ENCODE peak calls at places on chromosomes 6 and 20, in eight cellular contexts. D, N, X, U, Z, Q, T and R are unnamed samples.

GRCh38 chr6:116572162-116572561 is 858 bp downstream of the RWDD1 start:
- DNase-seq in D (no peak), N (peak), X (no peak), U (peak), Z (no peak), Q (no peak), T (peak), R (no peak)

GRCh38 chr6:40807484-40807883 is 220.3 kb upstream of the LRFN2 start:
- DNase-seq in D (peak), N (no peak), X (no peak), U (no peak), Z (no peak), Q (no peak), T (no peak), R (no peak)

GRCh38 chr6:38134704-38135088 is 315.2 kb downstream of the ZFAND3 start:
- DNase-seq in D (no peak), N (no peak), X (no peak), U (no peak), Z (no peak), Q (no peak), T (peak), R (no peak)

GRCh38 chr6:128519132-128519930 is 1.1 kb downstream of the PTPRK start:
- DNase-seq in D (peak), N (peak), X (peak), U (peak), Z (no peak), Q (peak), T (peak), R (no peak)

GRCh38 chr20:57708694-57709673 is 831 bp downstream of the PMEPA1 start:
- DNase-seq in D (no peak), N (no peak), X (peak), U (peak), Z (no peak), Q (no peak), T (peak), R (no peak)

GRCh38 chr6:90068264-90068663 is 174.0 kb downstream of the GJA10 start:
- DNase-seq in D (no peak), N (no peak), X (no peak), U (no peak), Z (no peak), Q (no peak), T (no peak), R (no peak)

GRCh38 chr6:88119769-88120168 is 46.4 kb downstream of the CNR1 start:
- DNase-seq in D (no peak), N (no peak), X (no peak), U (no peak), Z (no peak), Q (no peak), T (no peak), R (no peak)

GRCh38 chr20:23145281-23145700 is 59.2 kb upstream of the CD93 start:
- DNase-seq in D (peak), N (peak), X (no peak), U (peak), Z (no peak), Q (no peak), T (no peak), R (no peak)

GRCh38 chr6:107458687-107459282 is 579 bp downstream of the PDSS2 start:
- DNase-seq in D (peak), N (peak), X (no peak), U (peak), Z (peak), Q (no peak), T (peak), R (no peak)

GRCh38 chr6:107460074-107460631 is 789 bp upstream of the PDSS2 start:
- DNase-seq in D (no peak), N (no peak), X (no peak), U (no peak), Z (no peak), Q (no peak), T (no peak), R (no peak)

GRCh38 chr6:107459283-107460073 is at the start of gene PDSS2:
- DNase-seq in D (peak), N (peak), X (peak), U (peak), Z (peak), Q (peak), T (peak), R (peak)
- TF ChIP-seq POLR2A in D (peak), N (peak), X (peak), U (peak), Z (peak), Q (peak), T (peak), R (no peak)

GRCh38 chr6:43021270-43022047 is at the start of gene RRP36:
- DNase-seq in D (peak), N (peak), X (peak), U (peak), Z (no peak), Q (peak), T (peak), R (no peak)
- TF ChIP-seq POLR2A in D (peak), N (peak), X (no peak), U (peak), Z (peak), Q (no peak), T (no peak), R (no peak)

GRCh38 chr6:137217801-137218472 is 1.2 kb downstream of the IFNGR1 start:
- DNase-seq in D (peak), N (peak), X (no peak), U (peak), Z (no peak), Q (no peak), T (peak), R (no peak)
- TF ChIP-seq POLR2A in D (no peak), N (peak), X (no peak), U (peak), Z (no peak), Q (no peak), T (no peak), R (no peak)

GRCh38 chr6:3571206-3571815 is 114.5 kb upstream of the SLC22A23 start:
- DNase-seq in D (no peak), N (no peak), X (no peak), U (no peak), Z (no peak), Q (no peak), T (no peak), R (no peak)
- TF ChIP-seq POLR2A in D (no peak), N (no peak), X (no peak), U (no peak), Z (no peak), Q (no peak), T (no peak), R (no peak)

DNA sequence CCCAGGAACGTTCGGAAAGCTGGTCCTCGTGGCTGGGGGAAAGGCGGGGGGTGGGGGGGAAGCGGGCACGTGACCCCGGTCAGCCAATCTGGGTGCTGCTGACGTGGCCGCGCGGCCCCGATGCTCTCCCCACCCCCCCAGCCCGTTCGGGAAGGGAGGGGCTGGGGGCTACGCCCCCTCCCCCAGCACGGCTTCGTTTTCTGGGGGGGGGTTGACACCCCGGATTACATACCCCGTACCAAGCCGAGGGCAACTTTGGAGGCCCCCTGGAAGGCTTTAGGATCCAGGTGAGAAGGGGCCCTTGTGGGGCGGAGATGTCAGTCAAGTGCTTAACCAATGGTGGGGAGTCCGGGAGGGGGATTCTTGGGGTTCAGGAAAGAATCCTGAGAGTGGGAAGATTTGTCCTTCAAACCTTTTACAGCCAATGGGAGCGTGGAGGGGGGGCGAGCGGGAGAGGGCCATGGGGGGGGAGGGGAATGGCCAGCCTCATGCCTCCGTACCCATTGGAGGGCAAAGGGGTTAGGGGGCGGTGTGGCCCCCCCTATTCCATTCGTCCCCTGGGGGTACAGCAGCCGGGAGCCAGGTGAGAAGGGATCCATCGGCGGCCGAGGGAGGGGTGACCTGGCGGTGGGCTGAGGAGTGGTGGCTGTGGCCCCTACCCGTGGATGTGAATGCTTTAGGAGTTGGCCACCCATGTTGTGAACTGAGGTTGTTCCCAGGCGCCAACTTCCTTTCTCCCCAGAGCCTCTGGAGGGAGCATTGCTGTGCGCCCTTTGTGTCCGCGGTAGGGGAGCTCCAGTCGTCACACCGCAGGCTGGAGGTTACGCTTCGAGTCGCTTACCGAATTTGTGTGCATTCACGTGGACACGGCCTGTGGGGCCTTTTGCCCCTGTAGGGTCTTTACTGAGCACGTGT is 633 bp downstream of the BRD2 start:
- DNase-seq in D (peak), N (peak), X (peak), U (peak), Z (no peak), Q (peak), T (peak), R (no peak)
- TF ChIP-seq POLR2A in D (no peak), N (peak), X (no peak), U (peak), Z (peak), Q (no peak), T (no peak), R (no peak)

DNA sequence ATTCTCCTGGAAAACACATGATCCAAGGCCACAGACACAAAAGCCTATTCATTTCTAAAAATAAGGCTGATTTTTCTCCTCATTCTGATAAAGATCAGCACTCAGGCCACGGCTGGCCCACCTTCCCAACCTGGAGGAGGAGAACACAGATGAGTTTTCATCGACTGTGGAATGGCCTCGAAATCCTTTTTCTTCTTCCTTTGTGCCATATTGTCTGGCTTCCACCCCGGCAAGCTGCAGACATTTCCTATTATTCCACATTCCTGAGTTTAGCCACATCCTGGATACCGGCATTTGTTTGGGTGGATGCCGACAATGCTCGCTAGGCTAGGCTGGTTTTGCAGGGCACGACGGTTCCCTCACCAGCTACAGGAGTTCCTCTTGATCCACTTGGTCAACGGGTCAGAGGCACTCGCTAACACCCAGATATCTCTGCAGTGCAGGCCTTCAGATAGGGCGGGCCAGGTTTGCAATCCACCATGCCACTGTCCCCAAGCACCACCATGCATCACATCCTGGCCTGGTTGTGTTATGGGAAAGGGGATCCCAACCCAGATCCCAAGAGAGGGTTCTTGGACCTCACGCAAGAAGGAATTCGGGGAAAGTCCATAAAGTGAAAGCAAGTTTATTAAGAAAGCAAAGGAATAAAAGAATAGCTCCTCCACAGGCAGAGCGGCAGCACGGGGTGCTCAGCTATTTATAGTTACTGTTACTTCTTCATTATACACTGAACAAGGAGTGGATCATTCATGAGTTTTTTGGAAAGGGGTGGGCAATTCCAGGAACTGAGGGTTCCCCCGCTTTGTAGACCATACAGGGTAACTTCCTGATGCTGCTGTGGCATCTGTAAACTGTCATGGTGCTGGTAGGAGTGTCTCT is 4.2 kb upstream of the CTSZ start:
- DNase-seq in D (no peak), N (no peak), X (no peak), U (peak), Z (no peak), Q (peak), T (no peak), R (no peak)
- TF ChIP-seq POLR2A in D (no peak), N (no peak), X (no peak), U (no peak), Z (no peak), Q (no peak), T (no peak), R (no peak)

DNA sequence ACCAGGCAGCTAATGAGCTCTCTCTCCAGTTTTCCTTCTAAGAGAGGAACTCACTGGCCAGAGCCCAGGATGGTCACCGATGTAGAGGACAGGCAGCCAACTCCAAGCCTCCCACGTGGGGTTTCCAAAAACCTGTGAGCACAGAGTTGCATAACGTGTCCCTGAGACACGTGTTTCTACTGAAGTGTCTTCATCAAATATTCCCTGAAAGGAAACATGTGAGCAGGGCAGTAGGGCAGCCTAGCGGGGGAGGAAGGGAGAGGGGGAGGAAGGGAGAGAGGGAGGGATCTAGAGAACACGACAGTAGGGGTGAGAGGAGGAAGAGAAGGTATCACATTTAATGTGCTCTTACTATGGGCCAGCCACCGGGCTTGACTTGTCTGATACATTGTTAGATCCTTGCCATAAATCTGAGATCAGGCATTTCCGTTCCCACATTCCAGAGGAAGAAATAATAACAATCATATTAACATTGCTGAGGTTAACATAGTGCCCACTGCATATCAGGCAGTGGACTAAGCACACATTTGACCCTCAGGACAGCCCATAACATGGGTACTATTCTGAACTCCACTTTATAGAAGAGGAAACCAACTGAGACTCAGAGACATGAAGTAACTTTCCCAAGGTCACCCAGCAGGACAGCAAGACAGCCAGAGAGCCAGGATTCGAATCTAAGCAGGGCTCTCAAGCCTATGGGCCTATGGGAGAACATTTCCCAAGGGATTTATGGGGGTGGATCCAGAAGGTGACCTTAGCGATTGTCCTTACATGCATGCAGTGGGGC is 4.5 kb upstream of the SYS1 start:
- DNase-seq in D (peak), N (peak), X (peak), U (peak), Z (no peak), Q (peak), T (peak), R (no peak)
- TF ChIP-seq POLR2A in D (peak), N (peak), X (no peak), U (no peak), Z (no peak), Q (peak), T (no peak), R (no peak)